ENCODE peak calls at places on chromosome 6, in six cellular contexts. P, Y, X, T, H and F are unnamed samples.

GRCh38 chr6:20400476-20401402 is 940 bp upstream of the E2F3 start:
- DNase-seq in P (no peak), Y (peak; percentile 83), X (no peak), T (peak; percentile 67), H (no peak), F (peak; percentile 18)

GRCh38 chr6:21816231-21816630 is 222.7 kb downstream of the SOX4 start:
- DNase-seq in P (no peak), Y (no peak), X (no peak), T (no peak), H (no peak), F (no peak)

GRCh38 chr6:107636486-107636885 is 146.6 kb downstream of the SOBP start:
- DNase-seq in P (no peak), Y (peak; percentile 33), X (no peak), T (no peak), H (no peak), F (no peak)

GRCh38 chr6:157610451-157610999 is 212.5 kb upstream of the SNX9 start:
- DNase-seq in P (no peak), Y (no peak), X (no peak), T (no peak), H (no peak), F (no peak)

GRCh38 chr6:168162366-168162765 is 83.4 kb upstream of the FRMD1 start:
- DNase-seq in P (no peak), Y (no peak), X (no peak), T (no peak), H (no peak), F (no peak)

GRCh38 chr6:43953256-43953655 is 174.0 kb downstream of the MRPL14 start:
- DNase-seq in P (no peak), Y (no peak), X (no peak), T (no peak), H (no peak), F (no peak)

GRCh38 chr6:710601-711571 is 17.9 kb upstream of the EXOC2 start:
- DNase-seq in P (peak; percentile 57), Y (peak; percentile 72), X (peak; percentile 79), T (peak; percentile 70), H (peak; percentile 46), F (peak; percentile 87)

GRCh38 chr6:27478141-27478705 is 5.3 kb upstream of the ZNF184 start:
- DNase-seq in P (peak; percentile 12), Y (no peak), X (peak; percentile 40), T (no peak), H (no peak), F (peak; percentile 29)

GRCh38 chr6:16991981-16992629 is 109.7 kb upstream of the STMND1 start:
- DNase-seq in P (no peak), Y (no peak), X (no peak), T (no peak), H (no peak), F (no peak)

GRCh38 chr6:32950449-32950848 is 2.4 kb downstream of the HLA-DMA start:
- DNase-seq in P (no peak), Y (no peak), X (no peak), T (no peak), H (no peak), F (no peak)

GRCh38 chr6:6858533-6858982 is 249.2 kb upstream of the RREB1 start:
- DNase-seq in P (no peak), Y (no peak), X (no peak), T (no peak), H (no peak), F (no peak)

GRCh38 chr6:28841290-28841689 is 82.5 kb downstream of the TRIM27 start:
- DNase-seq in P (no peak), Y (peak; percentile 39), X (no peak), T (no peak), H (no peak), F (no peak)

GRCh38 chr6:169971171-169971861 is 219.9 kb downstream of the ERMARD start:
- DNase-seq in P (no peak), Y (no peak), X (no peak), T (no peak), H (no peak), F (no peak)

GRCh38 chr6:6596529-6596928 is 8.0 kb downstream of the LY86 start:
- DNase-seq in P (no peak), Y (no peak), X (no peak), T (no peak), H (no peak), F (no peak)

GRCh38 chr6:100846276-100846675 is 34.9 kb downstream of the ASCC3 start:
- DNase-seq in P (no peak), Y (no peak), X (no peak), T (no peak), H (no peak), F (no peak)

GRCh38 chr6:30260036-30260504 is 46.9 kb upstream of the TRIM26 start:
- DNase-seq in P (no peak), Y (no peak), X (no peak), T (no peak), H (no peak), F (no peak)

GRCh38 chr6:11200356-11200755 is 32.1 kb downstream of the NEDD9 start:
- DNase-seq in P (peak; percentile 26), Y (no peak), X (peak; percentile 46), T (no peak), H (no peak), F (no peak)

GRCh38 chr6:119620846-119621570 is 271.4 kb upstream of the MAN1A1 start:
- DNase-seq in P (peak; percentile 95), Y (no peak), X (peak; percentile 88), T (no peak), H (peak; percentile 37), F (peak; percentile 97)

GRCh38 chr6:147695819-147696218 is 187.3 kb downstream of the SAMD5 start:
- DNase-seq in P (no peak), Y (no peak), X (no peak), T (no peak), H (no peak), F (no peak)

GRCh38 chr6:44077201-44077946 is 49.9 kb downstream of the MRPL14 start:
- DNase-seq in P (no peak), Y (no peak), X (no peak), T (no peak), H (no peak), F (no peak)

GRCh38 chr6:106452628-106453027 is 92.1 kb downstream of the CRYBG1 start:
- DNase-seq in P (no peak), Y (no peak), X (no peak), T (no peak), H (no peak), F (no peak)

GRCh38 chr6:87789198-87789899 is 87.3 kb upstream of the AKIRIN2 start:
- DNase-seq in P (peak; percentile 36), Y (no peak), X (peak; percentile 46), T (peak; percentile 77), H (peak; percentile 19), F (peak; percentile 48)

GRCh38 chr6:150297327-150298028 is 71.3 kb upstream of the IYD start:
- DNase-seq in P (peak; percentile 85), Y (no peak), X (no peak), T (no peak), H (peak; percentile 14), F (peak; percentile 90)

GRCh38 chr6:38170666-38171065 is 351.1 kb downstream of the ZFAND3 start:
- DNase-seq in P (no peak), Y (no peak), X (no peak), T (no peak), H (no peak), F (no peak)
- H3K4me2 ChIP-seq in P (no peak overlapping the region), Y (no peak overlapping the region), X (no peak overlapping the region), T (no peak overlapping the region), H (no peak overlapping the region), F (no peak overlapping the region)

GRCh38 chr6:117677553-117678131 is 2.4 kb downstream of the NUS1 start:
- DNase-seq in P (peak; percentile 8), Y (no peak), X (peak; percentile 44), T (no peak), H (no peak), F (peak; percentile 27)

GRCh38 chr6:117685359-117685758 is 10.1 kb downstream of the NUS1 start:
- DNase-seq in P (no peak), Y (no peak), X (no peak), T (no peak), H (no peak), F (no peak)

GRCh38 chr6:117687006-117687405 is 11.7 kb downstream of the NUS1 start:
- DNase-seq in P (no peak), Y (no peak), X (no peak), T (no peak), H (no peak), F (no peak)

GRCh38 chr6:117676577-117677218 is 1.4 kb downstream of the NUS1 start:
- DNase-seq in P (no peak), Y (peak; percentile 5), X (no peak), T (no peak), H (no peak), F (peak; percentile 10)

DNA sequence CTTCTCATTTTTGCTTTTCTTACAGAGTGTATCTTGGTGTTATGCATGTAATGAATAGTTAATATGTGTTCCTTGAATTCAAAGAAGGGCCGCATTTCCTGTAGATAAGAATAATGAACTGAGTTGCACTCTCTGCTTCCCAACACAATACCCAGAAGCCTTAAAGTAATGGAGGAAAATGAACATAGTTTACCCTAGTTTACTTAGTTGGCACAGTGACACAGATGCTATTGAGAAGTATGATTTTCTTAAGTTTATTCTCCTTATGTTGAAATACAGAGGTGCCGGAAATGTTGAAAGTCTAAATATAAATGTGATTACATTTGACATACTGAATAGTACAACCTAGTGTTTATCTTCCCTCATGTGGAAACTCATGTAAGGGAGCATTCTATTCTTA is 6.1 kb downstream of the NUS1 start:
- DNase-seq in P (no peak), Y (no peak), X (no peak), T (peak; percentile 70), H (no peak), F (peak; percentile 22)
- H3K4me1 ChIP-seq in P (peaks cover 17% of the 10 kb centered on the region), Y (peaks cover 13% of the 10 kb centered on the region), X (peaks cover 8% of the 10 kb centered on the region), T (peaks cover 24% of the 10 kb centered on the region), H (peaks cover 18% of the 10 kb centered on the region), F (no peaks in the 10 kb centered on the region)

DNA sequence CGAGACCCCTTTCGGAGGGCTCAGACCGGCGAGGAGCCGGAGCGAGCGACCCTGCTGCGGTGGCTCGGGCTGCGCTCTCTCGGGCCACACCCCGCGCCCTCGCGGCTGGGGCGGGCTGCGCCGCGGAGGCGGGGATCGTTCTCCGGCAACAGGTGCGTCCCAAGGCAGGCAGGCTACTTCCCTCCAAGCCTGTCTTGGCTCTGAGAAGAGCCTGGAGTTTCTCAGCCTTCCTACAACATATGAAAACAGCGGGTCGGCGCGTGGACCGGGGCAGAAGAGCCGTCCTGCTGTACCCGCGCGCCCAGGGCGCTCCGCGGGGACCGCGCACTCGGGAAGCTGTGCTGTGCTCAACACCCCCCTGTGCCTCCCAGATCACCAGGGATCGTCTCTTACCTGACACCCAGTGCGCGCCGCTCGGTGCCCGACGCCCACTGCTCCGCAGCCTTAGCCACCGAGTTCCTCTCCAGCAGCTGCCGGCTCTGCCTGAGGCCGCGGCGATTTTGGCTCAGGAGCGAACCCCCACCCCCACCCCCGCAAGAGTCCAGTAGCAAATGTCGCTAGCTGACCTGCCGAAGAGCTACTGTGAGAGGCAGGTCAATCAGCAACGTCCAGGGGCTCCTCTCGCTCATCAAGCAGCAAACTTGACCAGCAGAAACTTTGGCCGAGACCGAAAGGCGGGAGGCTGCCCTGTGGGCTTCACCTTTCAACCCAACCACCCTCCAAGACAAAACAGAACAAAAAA is 3.7 kb upstream of the OLIG3 start:
- DNase-seq in P (no peak), Y (peak; percentile 58), X (no peak), T (no peak), H (no peak), F (no peak)
- H3K9me3 ChIP-seq in P (peaks cover 3% of the 10 kb centered on the region), Y (no peaks in the 10 kb centered on the region), X (peaks cover 6% of the 10 kb centered on the region), T (no peaks in the 10 kb centered on the region), H (no peaks in the 10 kb centered on the region), F (no peaks in the 10 kb centered on the region)

DNA sequence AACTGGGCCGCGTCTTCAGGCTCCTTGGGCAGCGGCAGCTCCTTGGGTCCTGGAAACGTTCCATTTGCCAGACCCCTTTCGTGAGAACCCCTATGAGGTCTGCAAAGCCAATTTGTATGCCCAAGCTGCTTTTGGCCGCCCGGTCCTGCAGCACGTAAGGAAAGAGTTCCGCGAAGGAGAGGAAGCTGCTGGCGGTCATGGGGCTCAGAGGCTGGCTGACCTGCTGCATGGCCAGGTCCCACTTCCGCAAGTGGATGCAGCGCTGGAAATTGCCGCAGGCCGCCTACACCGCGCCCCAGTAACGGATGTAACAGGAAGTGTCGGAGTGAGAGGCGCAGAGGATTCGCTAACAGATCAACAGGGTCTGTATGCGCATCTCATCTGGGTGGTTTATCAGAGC is 18.8 kb downstream of the RFPL4B start:
- DNase-seq in P (no peak), Y (no peak), X (no peak), T (no peak), H (no peak), F (no peak)
- H3K4me2 ChIP-seq in P (no peak overlapping the region), Y (no peak overlapping the region), X (no peak overlapping the region), T (no peak overlapping the region), H (no peak overlapping the region), F (no peak overlapping the region)